ENCODE peak calls at places on chromosomes 13 and 19, in five cellular contexts. One of them, this sample, is unnamed.

GRCh38 chr13:113935523-113935922 is 38.4 kb downstream of the C13orf46 start:
- DNase-seq in mesenchymal stem cell: no peak
- DNase-seq in mesendoderm: peak
- DNase-seq in H9: no peak
- DNase-seq in neuronal stem cell: no peak
- DNase-seq in this sample: no peak

GRCh38 chr19:37413243-37414084 is 42.6 kb downstream of the ZNF527 start:
- DNase-seq in mesenchymal stem cell: peak
- DNase-seq in mesendoderm: peak
- DNase-seq in H9: no peak
- DNase-seq in neuronal stem cell: no peak
- DNase-seq in this sample: no peak

GRCh38 chr19:33500991-33501390 is 20.6 kb downstream of the PEPD start:
- DNase-seq in mesenchymal stem cell: no peak
- DNase-seq in mesendoderm: no peak
- DNase-seq in H9: no peak
- DNase-seq in neuronal stem cell: no peak
- DNase-seq in this sample: no peak

GRCh38 chr13:51981355-51981754 is 29.9 kb downstream of the ATP7B start:
- DNase-seq in mesenchymal stem cell: no peak
- DNase-seq in mesendoderm: peak
- DNase-seq in H9: no peak
- DNase-seq in neuronal stem cell: no peak
- DNase-seq in this sample: peak

GRCh38 chr19:4067396-4068057 is 828 bp upstream of the ZBTB7A start:
- DNase-seq in mesenchymal stem cell: no peak
- DNase-seq in mesendoderm: no peak
- DNase-seq in H9: peak
- DNase-seq in neuronal stem cell: no peak
- DNase-seq in this sample: no peak

GRCh38 chr19:51644636-51645271 is 1.9 kb downstream of the SIGLEC14 start:
- DNase-seq in mesenchymal stem cell: no peak
- DNase-seq in mesendoderm: no peak
- DNase-seq in H9: no peak
- DNase-seq in neuronal stem cell: no peak
- DNase-seq in this sample: no peak

GRCh38 chr13:28117689-28118377 is 17.5 kb upstream of the FLT3 start:
- DNase-seq in mesenchymal stem cell: no peak
- DNase-seq in mesendoderm: peak
- DNase-seq in H9: peak
- DNase-seq in neuronal stem cell: no peak
- DNase-seq in this sample: no peak

GRCh38 chr19:28554321-28555091 is 658.4 kb downstream of the UQCRFS1 start:
- DNase-seq in mesenchymal stem cell: no peak
- DNase-seq in mesendoderm: no peak
- DNase-seq in H9: peak
- DNase-seq in neuronal stem cell: no peak
- DNase-seq in this sample: no peak

GRCh38 chr19:29671393-29672076 is 6.3 kb downstream of the PLEKHF1 start:
- DNase-seq in mesenchymal stem cell: peak
- DNase-seq in mesendoderm: no peak
- DNase-seq in H9: no peak
- DNase-seq in neuronal stem cell: no peak
- DNase-seq in this sample: peak

GRCh38 chr13:22428188-22428828 is 752.5 kb upstream of the SGCG start:
- DNase-seq in mesenchymal stem cell: peak
- DNase-seq in mesendoderm: peak
- DNase-seq in H9: no peak
- DNase-seq in neuronal stem cell: no peak
- DNase-seq in this sample: peak

GRCh38 chr19:39145180-39145953 is 19.8 kb downstream of the PAK4 start:
- DNase-seq in mesenchymal stem cell: no peak
- DNase-seq in mesendoderm: no peak
- DNase-seq in H9: no peak
- DNase-seq in neuronal stem cell: no peak
- DNase-seq in this sample: peak

GRCh38 chr19:1315470-1316166 is 29.9 kb downstream of the EFNA2 start:
- DNase-seq in mesenchymal stem cell: peak
- DNase-seq in mesendoderm: peak
- DNase-seq in H9: peak
- DNase-seq in neuronal stem cell: no peak
- DNase-seq in this sample: peak

GRCh38 chr13:90448466-90449037 is 898.9 kb upstream of the MIR17HG start:
- DNase-seq in mesenchymal stem cell: no peak
- DNase-seq in mesendoderm: no peak
- DNase-seq in H9: no peak
- DNase-seq in neuronal stem cell: no peak
- DNase-seq in this sample: no peak

GRCh38 chr19:12993562-12993961 is 1.7 kb upstream of the NFIX start:
- DNase-seq in mesenchymal stem cell: no peak
- DNase-seq in mesendoderm: no peak
- DNase-seq in H9: no peak
- DNase-seq in neuronal stem cell: no peak
- DNase-seq in this sample: no peak

GRCh38 chr19:12990447-12990846 is 4.8 kb upstream of the NFIX start:
- DNase-seq in mesenchymal stem cell: no peak
- DNase-seq in mesendoderm: no peak
- DNase-seq in H9: no peak
- DNase-seq in neuronal stem cell: no peak
- DNase-seq in this sample: no peak

GRCh38 chr19:12992729-12993128 is 2.5 kb upstream of the NFIX start:
- DNase-seq in mesenchymal stem cell: no peak
- DNase-seq in mesendoderm: no peak
- DNase-seq in H9: no peak
- DNase-seq in neuronal stem cell: no peak
- DNase-seq in this sample: no peak

GRCh38 chr19:12990853-12991252 is 4.4 kb upstream of the NFIX start:
- DNase-seq in mesenchymal stem cell: no peak
- DNase-seq in mesendoderm: no peak
- DNase-seq in H9: no peak
- DNase-seq in neuronal stem cell: no peak
- DNase-seq in this sample: no peak

DNA sequence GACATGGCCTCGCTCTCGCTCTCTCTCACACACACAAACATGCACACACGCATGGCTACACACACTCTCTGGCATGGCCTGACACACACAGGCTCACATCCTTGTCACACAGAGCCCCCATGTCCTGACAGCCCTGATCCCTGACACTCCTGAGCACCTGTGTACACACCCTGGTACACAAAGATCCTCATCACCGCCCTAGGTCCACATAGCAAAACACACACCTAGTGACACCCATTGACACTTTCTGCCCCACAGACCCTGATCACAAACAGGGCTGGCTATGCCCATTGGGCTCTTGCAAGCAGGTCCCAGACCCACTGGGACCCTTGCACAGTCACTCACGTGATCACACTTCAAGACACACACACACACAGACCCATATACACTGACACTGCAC is 4.0 kb upstream of the NFIX start:
- DNase-seq in mesenchymal stem cell: no peak
- DNase-seq in mesendoderm: no peak
- DNase-seq in H9: no peak
- DNase-seq in neuronal stem cell: no peak
- DNase-seq in this sample: no peak
- H2AK5ac ChIP-seq in mesenchymal stem cell: no peak
- H2AK5ac ChIP-seq in mesendoderm: no peak
- H2AK5ac ChIP-seq in H9: no peak
- H2AK5ac ChIP-seq in neuronal stem cell: no peak
- H2AK5ac ChIP-seq in this sample: no peak

GRCh38 chr13:25762795-25763377 is 288.9 kb downstream of the SHISA2 start:
- DNase-seq in mesenchymal stem cell: no peak
- DNase-seq in mesendoderm: no peak
- DNase-seq in H9: no peak
- DNase-seq in neuronal stem cell: no peak
- DNase-seq in this sample: no peak

GRCh38 chr13:25761041-25761440 is 290.8 kb downstream of the SHISA2 start:
- DNase-seq in mesenchymal stem cell: no peak
- DNase-seq in mesendoderm: no peak
- DNase-seq in H9: no peak
- DNase-seq in neuronal stem cell: no peak
- DNase-seq in this sample: peak

GRCh38 chr13:25762288-25762687 is 289.5 kb downstream of the SHISA2 start:
- DNase-seq in mesenchymal stem cell: no peak
- DNase-seq in mesendoderm: no peak
- DNase-seq in H9: no peak
- DNase-seq in neuronal stem cell: no peak
- DNase-seq in this sample: no peak

GRCh38 chr13:25766576-25766975 is 285.2 kb downstream of the SHISA2 start:
- DNase-seq in mesenchymal stem cell: no peak
- DNase-seq in mesendoderm: no peak
- DNase-seq in H9: no peak
- DNase-seq in neuronal stem cell: no peak
- DNase-seq in this sample: no peak

GRCh38 chr13:25764378-25764777 is 287.4 kb downstream of the SHISA2 start:
- DNase-seq in mesenchymal stem cell: no peak
- DNase-seq in mesendoderm: peak
- DNase-seq in H9: no peak
- DNase-seq in neuronal stem cell: no peak
- DNase-seq in this sample: no peak
- H4K8ac ChIP-seq in mesenchymal stem cell: no peak
- H4K8ac ChIP-seq in mesendoderm: no peak
- H4K8ac ChIP-seq in H9: no peak
- H4K8ac ChIP-seq in neuronal stem cell: no peak
- H4K8ac ChIP-seq in this sample: no peak

GRCh38 chr19:15198006-15198356 is 2.8 kb downstream of the NOTCH3 start:
- DNase-seq in mesenchymal stem cell: no peak
- DNase-seq in mesendoderm: no peak
- DNase-seq in H9: no peak
- DNase-seq in neuronal stem cell: no peak
- DNase-seq in this sample: no peak
- H2AK5ac ChIP-seq in mesenchymal stem cell: no peak
- H2AK5ac ChIP-seq in mesendoderm: no peak
- H2AK5ac ChIP-seq in H9: no peak
- H2AK5ac ChIP-seq in neuronal stem cell: no peak
- H2AK5ac ChIP-seq in this sample: no peak

GRCh38 chr19:42097461-42097860 is 21.5 kb downstream of the ZNF574 start:
- DNase-seq in mesenchymal stem cell: no peak
- DNase-seq in mesendoderm: no peak
- DNase-seq in H9: no peak
- DNase-seq in neuronal stem cell: no peak
- DNase-seq in this sample: peak

GRCh38 chr19:42093505-42093904 is 17.5 kb downstream of the ZNF574 start:
- DNase-seq in mesenchymal stem cell: no peak
- DNase-seq in mesendoderm: no peak
- DNase-seq in H9: no peak
- DNase-seq in neuronal stem cell: no peak
- DNase-seq in this sample: no peak

GRCh38 chr19:42095814-42096230 is 19.9 kb downstream of the ZNF574 start:
- DNase-seq in mesenchymal stem cell: no peak
- DNase-seq in mesendoderm: peak
- DNase-seq in H9: peak
- DNase-seq in neuronal stem cell: peak
- DNase-seq in this sample: no peak

GRCh38 chr19:42096255-42096837 is 20.4 kb downstream of the ZNF574 start:
- DNase-seq in mesenchymal stem cell: no peak
- DNase-seq in mesendoderm: peak
- DNase-seq in H9: no peak
- DNase-seq in neuronal stem cell: no peak
- DNase-seq in this sample: no peak

DNA sequence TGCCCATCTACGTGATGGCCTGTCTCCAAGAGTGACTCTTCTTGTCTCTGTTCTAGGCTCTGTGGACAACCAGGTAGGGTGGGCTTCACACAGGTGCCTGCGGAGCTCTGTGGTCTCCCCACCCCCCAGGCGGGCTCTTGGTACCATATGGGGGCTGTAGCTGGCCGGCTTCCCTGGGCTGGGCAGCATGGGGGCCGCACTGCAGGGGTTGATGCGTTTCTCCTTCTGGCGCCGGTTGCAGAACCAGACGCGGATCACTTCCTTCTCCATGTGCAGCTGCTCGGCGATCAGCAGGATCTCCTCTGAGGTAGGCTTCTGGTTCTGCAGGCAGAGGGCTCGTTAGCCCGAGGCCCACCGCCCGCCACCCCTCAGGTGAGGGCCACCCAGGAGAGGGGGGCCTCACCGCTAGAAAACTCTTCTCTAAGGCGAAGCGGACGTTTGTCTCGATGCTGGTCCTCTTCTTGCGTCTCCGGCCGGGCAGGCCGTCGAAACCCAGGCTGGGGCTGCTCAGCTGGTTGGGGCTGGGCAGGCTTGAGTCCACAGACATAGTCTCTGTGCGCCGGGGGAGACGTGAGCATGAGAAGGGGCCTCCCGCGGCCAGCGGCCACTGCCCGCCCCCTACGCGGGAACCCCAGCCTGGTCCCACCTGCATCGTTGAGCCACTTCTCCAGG is 19.3 kb downstream of the ZNF574 start:
- DNase-seq in mesenchymal stem cell: no peak
- DNase-seq in mesendoderm: no peak
- DNase-seq in H9: no peak
- DNase-seq in neuronal stem cell: no peak
- DNase-seq in this sample: no peak
- H4K8ac ChIP-seq in mesenchymal stem cell: no peak
- H4K8ac ChIP-seq in mesendoderm: no peak
- H4K8ac ChIP-seq in H9: no peak
- H4K8ac ChIP-seq in neuronal stem cell: no peak
- H4K8ac ChIP-seq in this sample: no peak

This sample was measured in trophoblast cell.